ENCODE peak calls at places on chromosomes 3 and 15, in six cellular contexts. M is lower lobe of right lung, V is GM06990, A is glutamatergic neuron, P is PC-3, E is mammary epithelial cell. B is an unnamed sample.

GRCh38 chr15:22974745-22975144 is 5.4 kb downstream of the CYFIP1 start:
- DNase-seq in M (no peak), V (no peak), A (no peak), P (no peak), E (no peak), B (no peak)

GRCh38 chr3:176430244-176430893 is 766.9 kb downstream of the TBL1XR1 start:
- DNase-seq in M (no peak), V (no peak), A (no peak), P (peak; percentile 72), E (peak; percentile 25), B (no peak)

GRCh38 chr3:194886836-194887235 is 201.2 kb downstream of the FAM43A start:
- DNase-seq in M (no peak), V (no peak), A (no peak), P (no peak), E (no peak), B (no peak)

GRCh38 chr3:31532587-31533168 is at the start of gene STT3B:
- DNase-seq in M (peak; percentile 89), V (peak; percentile 92), A (peak; percentile 74), P (peak; percentile 80), E (peak; percentile 88), B (peak; percentile 83)

GRCh38 chr3:61847784-61848462 is 286.6 kb downstream of the PTPRG start:
- DNase-seq in M (peak; percentile 71), V (no peak), A (no peak), P (no peak), E (no peak), B (no peak)

GRCh38 chr3:195151866-195152526 is 119.0 kb downstream of the XXYLT1 start:
- DNase-seq in M (no peak), V (no peak), A (no peak), P (peak; percentile 84), E (peak; percentile 63), B (no peak)

GRCh38 chr3:65339160-65339559 is 651.4 kb upstream of the ADAMTS9 start:
- DNase-seq in M (no peak), V (no peak), A (no peak), P (no peak), E (no peak), B (no peak)

GRCh38 chr15:74835312-74835823 is 7.6 kb downstream of the ULK3 start:
- DNase-seq in M (peak; percentile 71), V (no peak), A (peak; percentile 83), P (peak; percentile 88), E (peak; percentile 70), B (peak; percentile 80)

GRCh38 chr3:86828751-86829150 is 162.2 kb downstream of the VGLL3 start:
- DNase-seq in M (no peak), V (no peak), A (no peak), P (no peak), E (no peak), B (no peak)

GRCh38 chr3:55180161-55180560 is 252.3 kb upstream of the LRTM1 start:
- DNase-seq in M (no peak), V (no peak), A (no peak), P (no peak), E (no peak), B (no peak)

GRCh38 chr15:101121511-101122090 is 130.2 kb downstream of the CHSY1 start:
- DNase-seq in M (peak; percentile 84), V (peak; percentile 64), A (peak; percentile 68), P (peak; percentile 12), E (peak; percentile 14), B (peak; percentile 81)

GRCh38 chr15:62847900-62848489 is 194.6 kb upstream of the TPM1 start:
- DNase-seq in M (peak; percentile 57), V (no peak), A (peak; percentile 69), P (peak; percentile 74), E (peak; percentile 48), B (peak; percentile 68)

GRCh38 chr3:179451335-179452165 is at the start of gene GNB4:
- DNase-seq in M (peak; percentile 91), V (peak; percentile 72), A (peak; percentile 87), P (peak; percentile 70), E (peak; percentile 78), B (peak; percentile 76)

GRCh38 chr3:164450276-164450905 is 627.9 kb downstream of the SI start:
- DNase-seq in M (no peak), V (no peak), A (no peak), P (no peak), E (no peak), B (no peak)

GRCh38 chr3:128231596-128231995 is 78.3 kb downstream of the EEFSEC start:
- DNase-seq in M (no peak), V (no peak), A (no peak), P (no peak), E (no peak), B (no peak)

GRCh38 chr15:62163847-62164499 is 1.1 kb downstream of the C2CD4B start:
- DNase-seq in M (peak; percentile 40), V (peak; percentile 0), A (peak; percentile 41), P (no peak), E (no peak), B (no peak)

GRCh38 chr15:66764067-66764428 is 62.0 kb downstream of the SMAD6 start:
- DNase-seq in M (no peak), V (no peak), A (no peak), P (no peak), E (no peak), B (no peak)

GRCh38 chr3:19348929-19349564 is 200.7 kb downstream of the KCNH8 start:
- DNase-seq in M (no peak), V (no peak), A (no peak), P (peak; percentile 60), E (peak; percentile 9), B (no peak)

GRCh38 chr15:62444104-62445027 is 279.3 kb upstream of the C2CD4B start:
- DNase-seq in M (no peak), V (no peak), A (no peak), P (peak; percentile 85), E (peak; percentile 94), B (no peak)

GRCh38 chr15:29103825-29104565 is 165.6 kb downstream of the NSMCE3 start:
- DNase-seq in M (peak; percentile 57), V (peak; percentile 68), A (peak; percentile 93), P (peak; percentile 43), E (peak; percentile 57), B (peak; percentile 88)

GRCh38 chr3:45890405-45890804 is 4.1 kb downstream of the CCR9 start:
- DNase-seq in M (no peak), V (no peak), A (no peak), P (peak; percentile 44), E (no peak), B (no peak)

GRCh38 chr15:39798382-39798781 is 15.7 kb upstream of the FSIP1 start:
- DNase-seq in M (no peak), V (no peak), A (no peak), P (no peak), E (no peak), B (no peak)

GRCh38 chr15:39803016-39803415 is 20.4 kb upstream of the FSIP1 start:
- DNase-seq in M (no peak), V (no peak), A (no peak), P (no peak), E (no peak), B (no peak)

GRCh38 chr15:39799552-39800011 is 16.9 kb upstream of the FSIP1 start:
- DNase-seq in M (peak; percentile 53), V (no peak), A (no peak), P (no peak), E (no peak), B (no peak)

GRCh38 chr15:39804026-39804425 is 21.4 kb upstream of the FSIP1 start:
- DNase-seq in M (no peak), V (no peak), A (no peak), P (no peak), E (peak; percentile 89), B (no peak)

GRCh38 chr15:39801641-39802309 is 19.1 kb upstream of the FSIP1 start:
- DNase-seq in M (no peak), V (no peak), A (peak; percentile 29), P (peak; percentile 65), E (peak; percentile 28), B (peak; percentile 66)
- TF ChIP-seq CTCF in M (peak; percentile 33), V (peak; percentile 66), A (peak; percentile 52), P (peak; percentile 74), E (peak; percentile 70), B (peak; percentile 62)

DNA sequence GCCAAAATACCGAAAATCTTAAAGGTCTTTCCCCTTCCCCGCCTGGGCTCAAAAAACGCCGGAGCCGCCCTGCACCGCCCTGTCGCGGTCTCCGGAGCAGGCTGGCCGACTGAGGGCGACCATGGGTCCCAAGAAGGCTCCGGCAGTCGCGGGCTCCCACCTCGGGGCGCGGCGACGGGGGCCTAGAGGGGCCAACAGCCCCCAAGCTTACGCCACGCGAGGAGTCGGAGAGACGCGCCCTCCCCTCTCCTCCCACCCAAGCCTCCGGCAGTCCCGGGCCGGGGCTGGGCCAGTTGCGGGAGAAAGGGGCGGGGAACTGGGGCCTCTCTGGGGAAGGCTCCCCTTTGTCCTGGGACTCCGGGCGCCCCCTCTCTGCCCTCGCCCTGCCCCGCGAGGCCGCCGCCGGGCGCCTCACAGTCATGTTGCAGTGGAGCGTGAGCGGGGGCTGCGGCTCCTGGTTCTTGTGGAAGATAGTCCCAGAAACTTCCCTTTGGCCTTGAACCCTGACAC is 69.1 kb downstream of the GOLGA8B start:
- DNase-seq in M (peak; percentile 59), V (peak; percentile 50), A (peak; percentile 39), P (peak; percentile 6), E (no peak), B (peak; percentile 76)
- TF ChIP-seq CTCF in M (no peak), V (no peak), A (no peak), P (no peak), E (no peak), B (no peak)

GRCh38 chr3:87834327-87834726 is 224.5 kb downstream of the CGGBP1 start:
- DNase-seq in M (no peak), V (no peak), A (no peak), P (no peak), E (no peak), B (no peak)

GRCh38 chr3:87833039-87833377 is 225.8 kb downstream of the CGGBP1 start:
- DNase-seq in M (no peak), V (no peak), A (no peak), P (no peak), E (no peak), B (no peak)

DNA sequence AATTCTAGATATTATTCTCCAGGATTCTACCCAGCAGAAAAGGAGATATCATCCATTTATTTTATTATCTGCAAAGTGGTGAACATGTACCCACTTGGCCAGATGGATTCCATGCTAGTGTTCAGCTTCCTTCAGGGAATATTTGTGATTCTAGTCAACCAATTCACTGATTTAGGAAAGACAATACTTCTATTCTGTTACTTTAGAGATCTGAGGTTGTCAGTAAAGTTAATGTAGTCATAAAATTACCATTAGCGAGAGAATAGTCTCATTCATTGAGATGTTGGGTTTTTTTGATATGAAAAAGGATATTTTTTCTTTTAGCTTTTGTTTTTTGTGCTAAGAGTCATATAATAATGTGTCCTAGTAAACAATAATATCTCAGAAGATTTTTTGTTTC is 222.8 kb downstream of the CGGBP1 start:
- DNase-seq in M (no peak), V (no peak), A (no peak), P (no peak), E (no peak), B (no peak)
- TF ChIP-seq CTCF in M (no peak), V (no peak), A (no peak), P (no peak), E (no peak), B (no peak)

DNA sequence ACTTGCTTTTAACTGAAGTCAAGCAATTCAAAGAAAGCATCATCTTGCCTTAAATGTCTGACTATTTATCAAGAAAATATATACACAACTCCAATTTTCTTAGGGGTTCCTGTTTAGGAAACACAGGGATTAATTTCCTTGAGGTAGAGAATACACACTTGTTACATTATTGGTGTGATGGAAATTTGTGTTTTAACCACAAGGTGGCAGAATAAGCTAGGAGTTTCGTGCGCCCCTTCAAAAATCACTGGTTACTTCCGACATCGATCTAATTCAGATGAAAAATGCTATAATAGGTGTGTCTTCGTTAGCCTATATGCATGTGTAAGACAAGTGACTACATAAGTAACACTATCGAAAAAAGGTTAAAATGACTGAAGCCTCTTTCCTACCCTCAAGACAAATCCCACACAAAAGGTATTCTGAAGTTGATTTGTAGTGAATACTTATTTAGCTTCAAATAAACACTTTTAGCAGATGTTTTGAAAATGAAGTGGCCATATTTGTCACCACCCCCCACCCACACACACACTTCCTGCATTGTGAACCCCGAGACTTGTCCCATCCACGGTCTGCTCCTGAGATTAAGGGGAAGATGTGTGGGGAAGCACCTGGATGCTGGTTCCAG is 246.5 kb downstream of the ROBO1 start:
- DNase-seq in M (no peak), V (no peak), A (no peak), P (peak; percentile 84), E (peak; percentile 24), B (no peak)
- TF ChIP-seq CTCF in M (peak; percentile 49), V (peak; percentile 37), A (peak; percentile 82), P (peak; percentile 83), E (peak; percentile 56), B (peak; percentile 25)